ENCODE peak calls at places on chromosomes 1 and 21, in ten cellular contexts. L, E, R, X, U, M, C, O, G and Q are unnamed samples.

GRCh38 chr1:150364231-150365003 is 470 bp downstream of the RPRD2 start:
- DNase-seq in G (peak; percentile 74), L (peak; percentile 94), E (peak; percentile 82), O (peak; percentile 82), U (peak; percentile 77), X (peak; percentile 27), M (peak; percentile 90), R (peak; percentile 89), C (peak; percentile 51), Q (peak; percentile 73)

GRCh38 chr1:212315907-212316306 is 30.7 kb downstream of the PPP2R5A start:
- DNase-seq in E (peak; percentile 24), O (no peak), X (peak; percentile 21), L (peak; percentile 49), G (peak; percentile 10), C (no peak), U (no peak), R (no peak), M (peak; percentile 41), Q (no peak)

GRCh38 chr1:6359568-6360496 is 33.7 kb downstream of the ACOT7 start:
- DNase-seq in E (peak; percentile 89), L (peak; percentile 55), C (peak; percentile 63), R (peak; percentile 75), X (no peak), U (peak; percentile 73), G (peak; percentile 65), O (peak; percentile 77), M (peak; percentile 65), Q (peak; percentile 62)

GRCh38 chr1:230136453-230137327 is 69.7 kb downstream of the GALNT2 start:
- DNase-seq in E (no peak), U (no peak), L (no peak), X (no peak), O (no peak), C (no peak), R (no peak), G (no peak), M (no peak), Q (no peak)

GRCh38 chr1:87093286-87093685 is 178.9 kb downstream of the HS2ST1 start:
- DNase-seq in M (peak; percentile 33), X (no peak), O (no peak), R (no peak), U (no peak), E (no peak), L (peak; percentile 40), G (peak; percentile 20), C (peak; percentile 37), Q (no peak)

GRCh38 chr1:6459850-6460265 is 6.1 kb downstream of the TNFRSF25 start:
- DNase-seq in E (no peak), C (no peak), O (no peak), M (no peak), L (no peak), U (no peak), R (no peak), G (no peak), X (no peak), Q (no peak)

GRCh38 chr1:5986018-5986417 is 6.2 kb downstream of the NPHP4 start:
- DNase-seq in U (no peak), E (no peak), G (no peak), X (no peak), C (no peak), L (no peak), R (peak; percentile 36), O (no peak), M (no peak), Q (peak; percentile 7)

GRCh38 chr1:24793762-24794161 is 48.5 kb downstream of the CLIC4 start:
- DNase-seq in L (peak; percentile 76), G (peak; percentile 44), O (no peak), R (no peak), C (peak; percentile 92), U (no peak), X (no peak), M (peak; percentile 84), E (no peak), Q (no peak)

GRCh38 chr1:29245876-29246275 is 9.6 kb downstream of the PTPRU start:
- DNase-seq in R (no peak), G (peak; percentile 16), U (no peak), X (no peak), C (no peak), M (peak; percentile 39), E (peak; percentile 27), O (no peak), L (peak; percentile 66), Q (no peak)

GRCh38 chr21:35974801-35975200 is 85.5 kb downstream of the SETD4 start:
- DNase-seq in M (no peak), O (no peak), E (no peak), G (peak; percentile 26), U (no peak), X (peak; percentile 13), C (peak; percentile 76), R (no peak), L (no peak), Q (no peak)

GRCh38 chr1:100053727-100054126 is 79.0 kb downstream of the SASS6 start:
- DNase-seq in R (no peak), E (no peak), C (no peak), M (no peak), X (no peak), U (no peak), G (no peak), L (no peak), O (no peak), Q (no peak)

GRCh38 chr1:165637427-165637826 is 6.4 kb downstream of the MGST3 start:
- DNase-seq in X (no peak), O (no peak), U (no peak), C (peak; percentile 82), R (no peak), E (peak; percentile 22), M (peak; percentile 78), L (peak; percentile 62), G (no peak), Q (no peak)

DNA sequence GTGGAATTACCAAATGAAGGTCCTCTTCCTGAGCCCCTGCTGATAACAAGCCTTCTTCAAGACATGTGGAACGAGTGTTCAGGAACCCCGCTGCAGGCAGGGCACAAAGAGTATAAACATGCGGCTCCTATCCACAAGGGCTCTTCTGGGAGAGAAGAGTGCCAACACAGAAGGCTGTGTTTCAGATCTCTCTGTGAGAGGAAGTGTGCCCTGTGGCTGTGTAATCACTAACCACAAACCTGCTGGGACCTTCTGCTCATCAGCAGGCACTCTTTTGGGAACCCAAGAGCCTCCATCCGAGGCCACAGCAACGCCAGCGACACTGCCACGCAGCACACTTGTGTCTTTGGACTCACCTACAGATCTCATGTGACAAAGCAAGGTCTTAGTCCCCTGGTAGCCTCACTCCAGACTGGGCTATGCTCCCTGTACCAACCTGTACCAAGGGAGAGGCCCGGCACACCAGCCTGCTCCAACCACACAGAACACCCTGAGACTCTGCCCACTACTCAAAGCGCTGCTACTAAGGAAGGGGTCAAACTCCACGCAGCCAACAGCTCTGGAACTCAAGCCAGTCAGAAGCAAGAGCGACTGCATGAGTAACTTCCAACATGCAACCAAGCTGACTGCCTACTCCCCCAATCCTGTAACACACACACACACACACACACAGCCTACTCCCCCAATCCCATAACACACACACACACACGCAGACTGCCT is 7.8 kb downstream of the PTTG1IP start:
- DNase-seq in G (no peak), U (no peak), X (no peak), C (no peak), M (no peak), L (no peak), E (no peak), O (no peak), R (peak; percentile 42), Q (no peak)
- H3K4me3 ChIP-seq in G (no peak overlapping the region), U (no peak overlapping the region), X (no peak overlapping the region), C (no peak overlapping the region), M (no peak overlapping the region), L (no peak overlapping the region), E (no peak overlapping the region), O (no peak overlapping the region), R (no peak overlapping the region), Q (no peak overlapping the region)

DNA sequence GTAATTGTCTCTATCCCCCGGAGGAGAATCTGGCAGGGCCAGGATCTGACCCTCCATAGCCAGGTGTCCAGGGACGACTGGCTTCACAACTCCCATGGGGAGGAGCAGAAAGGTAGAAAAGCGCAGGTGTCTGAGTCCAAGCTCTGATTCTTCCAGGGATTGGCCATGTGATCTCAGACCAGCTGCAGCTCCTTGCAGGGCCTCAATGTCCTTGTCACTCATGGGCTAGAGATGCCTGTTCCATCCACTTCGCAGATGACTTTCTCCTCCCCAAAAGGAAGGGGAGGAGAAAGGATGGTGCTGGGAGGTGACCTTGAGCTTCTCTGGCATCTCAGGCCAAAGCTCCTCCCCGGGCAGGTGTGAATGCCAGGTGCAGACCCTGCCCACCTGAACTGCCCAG is 22.6 kb downstream of the HSPG2 start:
- DNase-seq in U (no peak), R (no peak), C (no peak), G (no peak), X (no peak), E (no peak), O (no peak), L (no peak), M (no peak), Q (no peak)
- H3K4me3 ChIP-seq in U (no peak overlapping the region), R (no peak overlapping the region), C (no peak overlapping the region), G (no peak overlapping the region), X (no peak overlapping the region), E (no peak overlapping the region), O (no peak overlapping the region), L (no peak overlapping the region), M (no peak overlapping the region), Q (no peak overlapping the region)

GRCh38 chr1:53982762-53983101 is 35.3 kb downstream of the LDLRAD1 start:
- DNase-seq in U (no peak), M (no peak), L (no peak), C (no peak), G (no peak), R (no peak), X (no peak), O (no peak), E (no peak), Q (no peak)
- H3K4me3 ChIP-seq in U (peak overlapping the region; percentile 43), M (peak overlapping the region; percentile 68), L (peak overlapping the region; percentile 39), C (peak overlapping the region; percentile 51), G (peak overlapping the region; percentile 7), R (peak overlapping the region; percentile 41), X (no peak overlapping the region), O (no peak overlapping the region), E (peak overlapping the region; percentile 25), Q (no peak overlapping the region)

GRCh38 chr1:66351913-66352312 is 182.0 kb upstream of the SGIP1 start:
- DNase-seq in E (no peak), O (no peak), X (no peak), G (no peak), R (no peak), L (no peak), M (peak; percentile 37), C (no peak), U (no peak), Q (no peak)

GRCh38 chr1:66350001-66350547 is 183.9 kb upstream of the SGIP1 start:
- DNase-seq in U (no peak), L (peak; percentile 48), M (peak; percentile 73), O (no peak), R (peak; percentile 66), E (peak; percentile 66), C (no peak), X (peak; percentile 95), G (peak; percentile 94), Q (no peak)

GRCh38 chr1:66353207-66353606 is 180.7 kb upstream of the SGIP1 start:
- DNase-seq in E (no peak), R (no peak), U (no peak), M (no peak), O (no peak), C (no peak), L (no peak), G (no peak), X (no peak), Q (no peak)

GRCh38 chr1:66352783-66353182 is 181.2 kb upstream of the SGIP1 start:
- DNase-seq in R (no peak), E (no peak), C (no peak), X (no peak), M (peak; percentile 28), L (no peak), U (no peak), O (no peak), G (no peak), Q (no peak)

GRCh38 chr1:66351474-66351873 is 182.5 kb upstream of the SGIP1 start:
- DNase-seq in M (peak; percentile 73), R (no peak), C (no peak), X (no peak), U (no peak), E (no peak), L (peak; percentile 34), G (peak; percentile 57), O (no peak), Q (no peak)
- H3K4me3 ChIP-seq in M (no peak overlapping the region), R (no peak overlapping the region), C (no peak overlapping the region), X (no peak overlapping the region), U (no peak overlapping the region), E (no peak overlapping the region), L (no peak overlapping the region), G (no peak overlapping the region), O (no peak overlapping the region), Q (no peak overlapping the region)